ENCODE peak calls at places on chromosomes 1 and 21, in seven cellular contexts. E is endothelial cell of umbilical vein, Y is astrocyte of the spinal cord, X is keratinocyte, A is psoas muscle, R is neural progenitor cell, O is MV-4-11. B is an unnamed sample.

GRCh38 chr1:111976332-111976731 is 13.1 kb downstream of the KCND3 start:
- DNase-seq in E (no peak), Y (no peak), X (no peak), A (no peak), R (no peak), O (no peak), B (peak)

GRCh38 chr1:53073287-53073686 is 11.3 kb downstream of the PODN start:
- DNase-seq in E (no peak), Y (no peak), X (no peak), A (no peak), R (no peak), O (no peak), B (no peak)

GRCh38 chr1:47944561-47944960 is 52.6 kb downstream of the TRABD2B start:
- DNase-seq in E (no peak), Y (no peak), X (no peak), A (no peak), R (no peak), O (no peak), B (no peak)

GRCh38 chr21:32278068-32278467 is 781 bp downstream of the MIS18A start:
- DNase-seq in E (peak), Y (no peak), X (no peak), A (no peak), R (peak), O (no peak), B (no peak)

GRCh38 chr1:100982783-100983182 is 42.8 kb downstream of the DPH5 start:
- DNase-seq in E (no peak), Y (no peak), X (no peak), A (no peak), R (no peak), O (no peak), B (no peak)

GRCh38 chr1:62428351-62428750 is 8.5 kb upstream of the USP1 start:
- DNase-seq in E (no peak), Y (no peak), X (no peak), A (no peak), R (no peak), O (no peak), B (no peak)

GRCh38 chr1:98398092-98398491 is 263.4 kb upstream of the SNX7 start:
- DNase-seq in E (no peak), Y (no peak), X (no peak), A (no peak), R (no peak), O (no peak), B (no peak)

GRCh38 chr1:203360772-203361171 is 9.8 kb upstream of the FMOD start:
- DNase-seq in E (no peak), Y (no peak), X (no peak), A (no peak), R (peak), O (no peak), B (no peak)

GRCh38 chr21:44758781-44759627 is 42.6 kb downstream of the UBE2G2 start:
- DNase-seq in E (no peak), Y (no peak), X (no peak), A (no peak), R (no peak), O (no peak), B (no peak)

GRCh38 chr21:37695111-37695510 is 221.1 kb downstream of the KCNJ6 start:
- DNase-seq in E (no peak), Y (no peak), X (no peak), A (no peak), R (no peak), O (no peak), B (no peak)

GRCh38 chr1:10638559-10639300 is 157.7 kb downstream of the CASZ1 start:
- DNase-seq in E (no peak), Y (no peak), X (no peak), A (no peak), R (peak), O (no peak), B (no peak)

GRCh38 chr1:221708987-221709386 is 32.9 kb downstream of the DUSP10 start:
- DNase-seq in E (peak), Y (peak), X (no peak), A (peak), R (peak), O (peak), B (peak)

GRCh38 chr1:103218821-103219220 is 110.5 kb upstream of the COL11A1 start:
- DNase-seq in E (no peak), Y (no peak), X (no peak), A (no peak), R (no peak), O (peak), B (no peak)

GRCh38 chr1:179034720-179035119 is 9.0 kb downstream of the FAM20B start:
- DNase-seq in E (peak), Y (peak), X (no peak), A (no peak), R (no peak), O (peak), B (no peak)